ENCODE peak calls at places on chromosomes 4 and X, in nine cellular contexts. One of them, this sample, is unnamed.

GRCh38 chr4:101259876-101260275 is 87.5 kb downstream of the PPP3CA start:
- DNase-seq in AG04450: no peak
- DNase-seq in left lung: no peak
- DNase-seq in heart right ventricle: no peak
- DNase-seq in AG09309: no peak
- DNase-seq in bronchial epithelial cell: no peak
- DNase-seq in left ventricle myocardium inferior: no peak
- DNase-seq in lower lobe of right lung: no peak
- DNase-seq in CD8-positive, alpha-beta T cell: no peak
- DNase-seq in this sample: no peak

GRCh38 chr4:76748649-76749048 is 149.3 kb downstream of the SOWAHB start:
- DNase-seq in heart right ventricle: no peak
- DNase-seq in lower lobe of right lung: no peak
- DNase-seq in left lung: no peak
- DNase-seq in left ventricle myocardium inferior: no peak
- DNase-seq in bronchial epithelial cell: peak; percentile 49
- DNase-seq in AG04450: no peak
- DNase-seq in CD8-positive, alpha-beta T cell: no peak
- DNase-seq in AG09309: no peak
- DNase-seq in this sample: peak; percentile 67

GRCh38 chr4:169132561-169133305 is 122.7 kb upstream of the CBR4 start:
- DNase-seq in left lung: no peak
- DNase-seq in lower lobe of right lung: no peak
- DNase-seq in heart right ventricle: no peak
- DNase-seq in CD8-positive, alpha-beta T cell: no peak
- DNase-seq in bronchial epithelial cell: no peak
- DNase-seq in AG04450: no peak
- DNase-seq in left ventricle myocardium inferior: no peak
- DNase-seq in AG09309: no peak
- DNase-seq in this sample: no peak

GRCh38 chr4:44661940-44662622 is 10.7 kb upstream of the YIPF7 start:
- DNase-seq in left ventricle myocardium inferior: no peak
- DNase-seq in left lung: no peak
- DNase-seq in bronchial epithelial cell: peak; percentile 67
- DNase-seq in lower lobe of right lung: no peak
- DNase-seq in CD8-positive, alpha-beta T cell: no peak
- DNase-seq in AG04450: no peak
- DNase-seq in AG09309: no peak
- DNase-seq in heart right ventricle: no peak
- DNase-seq in this sample: peak; percentile 40

GRCh38 chr4:177667687-177668086 is 225.4 kb upstream of the AGA start:
- DNase-seq in AG09309: no peak
- DNase-seq in AG04450: no peak
- DNase-seq in left lung: no peak
- DNase-seq in lower lobe of right lung: no peak
- DNase-seq in CD8-positive, alpha-beta T cell: no peak
- DNase-seq in heart right ventricle: no peak
- DNase-seq in left ventricle myocardium inferior: no peak
- DNase-seq in bronchial epithelial cell: no peak
- DNase-seq in this sample: peak; percentile 1

GRCh38 chrX:20517565-20517964 is 250.9 kb upstream of the RPS6KA3 start:
- DNase-seq in left ventricle myocardium inferior: no peak
- DNase-seq in lower lobe of right lung: no peak
- DNase-seq in bronchial epithelial cell: no peak
- DNase-seq in CD8-positive, alpha-beta T cell: no peak
- DNase-seq in AG09309: peak; percentile 13
- DNase-seq in heart right ventricle: no peak
- DNase-seq in left lung: no peak
- DNase-seq in AG04450: no peak
- DNase-seq in this sample: no peak

GRCh38 chr4:73608677-73609594 is 11.3 kb downstream of the RASSF6 start:
- DNase-seq in left ventricle myocardium inferior: no peak
- DNase-seq in AG04450: no peak
- DNase-seq in heart right ventricle: no peak
- DNase-seq in bronchial epithelial cell: peak; percentile 69
- DNase-seq in lower lobe of right lung: no peak
- DNase-seq in CD8-positive, alpha-beta T cell: no peak
- DNase-seq in AG09309: peak; percentile 24
- DNase-seq in left lung: no peak
- DNase-seq in this sample: peak; percentile 69

GRCh38 chr4:184957451-184958115 is 60.7 kb upstream of the HELT start:
- DNase-seq in AG04450: no peak
- DNase-seq in left ventricle myocardium inferior: no peak
- DNase-seq in bronchial epithelial cell: no peak
- DNase-seq in lower lobe of right lung: no peak
- DNase-seq in AG09309: no peak
- DNase-seq in CD8-positive, alpha-beta T cell: no peak
- DNase-seq in left lung: no peak
- DNase-seq in heart right ventricle: no peak
- DNase-seq in this sample: no peak

GRCh38 chr4:138192113-138192512 is 50.0 kb downstream of the SLC7A11 start:
- DNase-seq in heart right ventricle: no peak
- DNase-seq in left lung: no peak
- DNase-seq in bronchial epithelial cell: peak; percentile 69
- DNase-seq in CD8-positive, alpha-beta T cell: no peak
- DNase-seq in lower lobe of right lung: no peak
- DNase-seq in AG09309: no peak
- DNase-seq in left ventricle myocardium inferior: no peak
- DNase-seq in AG04450: no peak
- DNase-seq in this sample: peak; percentile 57

GRCh38 chr4:169283114-169283509 is 12.4 kb upstream of the SH3RF1 start:
- DNase-seq in AG04450: peak; percentile 62
- DNase-seq in heart right ventricle: no peak
- DNase-seq in left ventricle myocardium inferior: no peak
- DNase-seq in AG09309: peak; percentile 90
- DNase-seq in lower lobe of right lung: no peak
- DNase-seq in bronchial epithelial cell: peak; percentile 90
- DNase-seq in CD8-positive, alpha-beta T cell: no peak
- DNase-seq in left lung: no peak
- DNase-seq in this sample: peak; percentile 83

GRCh38 chr4:175109933-175110332 is 191.8 kb downstream of the ADAM29 start:
- DNase-seq in AG09309: no peak
- DNase-seq in heart right ventricle: no peak
- DNase-seq in left ventricle myocardium inferior: no peak
- DNase-seq in left lung: no peak
- DNase-seq in bronchial epithelial cell: no peak
- DNase-seq in CD8-positive, alpha-beta T cell: no peak
- DNase-seq in AG04450: no peak
- DNase-seq in lower lobe of right lung: no peak
- DNase-seq in this sample: no peak

GRCh38 chr4:187304131-187304530 is 580.5 kb upstream of the FAT1 start:
- DNase-seq in CD8-positive, alpha-beta T cell: no peak
- DNase-seq in heart right ventricle: no peak
- DNase-seq in left lung: no peak
- DNase-seq in left ventricle myocardium inferior: no peak
- DNase-seq in bronchial epithelial cell: no peak
- DNase-seq in AG04450: no peak
- DNase-seq in AG09309: no peak
- DNase-seq in lower lobe of right lung: no peak
- DNase-seq in this sample: no peak

GRCh38 chr4:78659264-78659663 is 107.7 kb downstream of the ANXA3 start:
- DNase-seq in AG04450: no peak
- DNase-seq in lower lobe of right lung: no peak
- DNase-seq in AG09309: no peak
- DNase-seq in heart right ventricle: peak; percentile 18
- DNase-seq in CD8-positive, alpha-beta T cell: no peak
- DNase-seq in left lung: no peak
- DNase-seq in bronchial epithelial cell: no peak
- DNase-seq in left ventricle myocardium inferior: no peak
- DNase-seq in this sample: no peak

GRCh38 chrX:77003530-77003929 is 443.7 kb upstream of the FGF16 start:
- DNase-seq in left ventricle myocardium inferior: no peak
- DNase-seq in heart right ventricle: no peak
- DNase-seq in AG09309: no peak
- DNase-seq in bronchial epithelial cell: no peak
- DNase-seq in left lung: no peak
- DNase-seq in AG04450: no peak
- DNase-seq in CD8-positive, alpha-beta T cell: no peak
- DNase-seq in lower lobe of right lung: no peak
- DNase-seq in this sample: no peak

GRCh38 chrX:46327229-46328081 is 217.8 kb downstream of the ZNF674 start:
- DNase-seq in AG09309: no peak
- DNase-seq in heart right ventricle: peak; percentile 9
- DNase-seq in bronchial epithelial cell: peak; percentile 76
- DNase-seq in left ventricle myocardium inferior: peak; percentile 15
- DNase-seq in CD8-positive, alpha-beta T cell: no peak
- DNase-seq in left lung: peak; percentile 39
- DNase-seq in lower lobe of right lung: peak; percentile 52
- DNase-seq in AG04450: no peak
- DNase-seq in this sample: peak; percentile 88

GRCh38 chrX:151019837-151020236 is 36.7 kb downstream of the HMGB3 start:
- DNase-seq in CD8-positive, alpha-beta T cell: no peak
- DNase-seq in heart right ventricle: no peak
- DNase-seq in left ventricle myocardium inferior: no peak
- DNase-seq in lower lobe of right lung: no peak
- DNase-seq in AG04450: peak; percentile 18
- DNase-seq in AG09309: peak; percentile 18
- DNase-seq in bronchial epithelial cell: peak; percentile 74
- DNase-seq in left lung: no peak
- DNase-seq in this sample: peak; percentile 77

GRCh38 chr4:6938758-6939201 is 29.2 kb downstream of the TBC1D14 start:
- DNase-seq in heart right ventricle: no peak
- DNase-seq in AG09309: no peak
- DNase-seq in lower lobe of right lung: peak; percentile 73
- DNase-seq in left lung: peak; percentile 76
- DNase-seq in AG04450: no peak
- DNase-seq in CD8-positive, alpha-beta T cell: no peak
- DNase-seq in bronchial epithelial cell: no peak
- DNase-seq in left ventricle myocardium inferior: peak; percentile 46
- DNase-seq in this sample: no peak

GRCh38 chr4:153146031-153146430 is 58.2 kb upstream of the TRIM2 start:
- DNase-seq in left lung: no peak
- DNase-seq in CD8-positive, alpha-beta T cell: no peak
- DNase-seq in bronchial epithelial cell: peak; percentile 74
- DNase-seq in AG09309: no peak
- DNase-seq in AG04450: no peak
- DNase-seq in heart right ventricle: no peak
- DNase-seq in left ventricle myocardium inferior: no peak
- DNase-seq in lower lobe of right lung: no peak
- DNase-seq in this sample: peak; percentile 66

DNA sequence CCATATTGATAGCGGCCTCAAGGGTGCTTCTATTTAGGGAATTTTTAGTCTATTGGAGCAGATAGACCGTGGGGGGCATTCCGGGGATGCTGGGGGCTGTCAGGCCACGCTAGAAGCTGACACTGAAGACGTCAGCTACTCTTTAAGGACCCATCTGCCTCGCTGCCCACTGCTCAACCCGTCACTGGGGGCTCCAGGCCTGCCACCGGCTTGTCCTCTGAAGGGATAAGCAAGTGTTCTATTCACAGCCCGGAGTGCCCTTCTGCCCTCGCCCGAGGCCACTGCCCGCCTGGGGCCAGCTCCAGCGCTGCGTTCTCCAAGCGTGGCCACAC is 674 bp upstream of the MSL3 start:
- DNase-seq in AG09309: no peak
- DNase-seq in CD8-positive, alpha-beta T cell: no peak
- DNase-seq in lower lobe of right lung: no peak
- DNase-seq in left lung: no peak
- DNase-seq in heart right ventricle: no peak
- DNase-seq in AG04450: no peak
- DNase-seq in left ventricle myocardium inferior: no peak
- DNase-seq in bronchial epithelial cell: no peak
- DNase-seq in this sample: no peak
- H3K4me3 ChIP-seq in AG09309: peak overlapping the region; percentile 36
- H3K4me3 ChIP-seq in CD8-positive, alpha-beta T cell: peak overlapping the region; percentile 45
- H3K4me3 ChIP-seq in lower lobe of right lung: peak overlapping the region; percentile 74
- H3K4me3 ChIP-seq in left lung: peak overlapping the region; percentile 61
- H3K4me3 ChIP-seq in heart right ventricle: peak overlapping the region; percentile 25
- H3K4me3 ChIP-seq in AG04450: peak overlapping the region; percentile 59
- H3K4me3 ChIP-seq in left ventricle myocardium inferior: peak overlapping the region; percentile 81
- H3K4me3 ChIP-seq in bronchial epithelial cell: peak overlapping the region; percentile 54
- H3K4me3 ChIP-seq in this sample: peak overlapping the region; percentile 43

GRCh38 chrX:8760021-8760420 is 28.1 kb upstream of the ANOS1 start:
- DNase-seq in AG09309: no peak
- DNase-seq in AG04450: no peak
- DNase-seq in heart right ventricle: no peak
- DNase-seq in lower lobe of right lung: no peak
- DNase-seq in CD8-positive, alpha-beta T cell: no peak
- DNase-seq in left ventricle myocardium inferior: no peak
- DNase-seq in left lung: no peak
- DNase-seq in bronchial epithelial cell: peak; percentile 18
- DNase-seq in this sample: peak; percentile 15

GRCh38 chrX:8755813-8756212 is 23.9 kb upstream of the ANOS1 start:
- DNase-seq in left ventricle myocardium inferior: no peak
- DNase-seq in CD8-positive, alpha-beta T cell: no peak
- DNase-seq in lower lobe of right lung: no peak
- DNase-seq in left lung: no peak
- DNase-seq in heart right ventricle: no peak
- DNase-seq in AG04450: no peak
- DNase-seq in bronchial epithelial cell: peak; percentile 73
- DNase-seq in AG09309: no peak
- DNase-seq in this sample: peak; percentile 74

GRCh38 chrX:8749697-8750096 is 17.8 kb upstream of the ANOS1 start:
- DNase-seq in AG04450: no peak
- DNase-seq in left lung: no peak
- DNase-seq in lower lobe of right lung: no peak
- DNase-seq in heart right ventricle: no peak
- DNase-seq in CD8-positive, alpha-beta T cell: no peak
- DNase-seq in AG09309: no peak
- DNase-seq in bronchial epithelial cell: no peak
- DNase-seq in left ventricle myocardium inferior: no peak
- DNase-seq in this sample: no peak

GRCh38 chrX:8755116-8755515 is 23.2 kb upstream of the ANOS1 start:
- DNase-seq in lower lobe of right lung: no peak
- DNase-seq in CD8-positive, alpha-beta T cell: no peak
- DNase-seq in left lung: no peak
- DNase-seq in AG09309: no peak
- DNase-seq in heart right ventricle: no peak
- DNase-seq in bronchial epithelial cell: no peak
- DNase-seq in AG04450: no peak
- DNase-seq in left ventricle myocardium inferior: no peak
- DNase-seq in this sample: no peak
- TF ChIP-seq CTCF in lower lobe of right lung: no peak
- TF ChIP-seq CTCF in CD8-positive, alpha-beta T cell: no peak
- TF ChIP-seq CTCF in left lung: no peak
- TF ChIP-seq CTCF in AG09309: no peak
- TF ChIP-seq CTCF in heart right ventricle: no peak
- TF ChIP-seq CTCF in bronchial epithelial cell: no peak
- TF ChIP-seq CTCF in AG04450: peak; percentile 8
- TF ChIP-seq CTCF in left ventricle myocardium inferior: no peak
- TF ChIP-seq CTCF in this sample: peak; percentile 12

GRCh38 chr4:122758033-122758432 is 25.5 kb downstream of the BBS12 start:
- DNase-seq in heart right ventricle: no peak
- DNase-seq in AG04450: no peak
- DNase-seq in left lung: no peak
- DNase-seq in lower lobe of right lung: no peak
- DNase-seq in CD8-positive, alpha-beta T cell: no peak
- DNase-seq in bronchial epithelial cell: peak; percentile 31
- DNase-seq in left ventricle myocardium inferior: no peak
- DNase-seq in AG09309: no peak
- DNase-seq in this sample: peak; percentile 35
- H3K4me3 ChIP-seq in heart right ventricle: no peak overlapping the region
- H3K4me3 ChIP-seq in AG04450: no peak overlapping the region
- H3K4me3 ChIP-seq in left lung: no peak overlapping the region
- H3K4me3 ChIP-seq in lower lobe of right lung: no peak overlapping the region
- H3K4me3 ChIP-seq in CD8-positive, alpha-beta T cell: no peak overlapping the region
- H3K4me3 ChIP-seq in bronchial epithelial cell: no peak overlapping the region
- H3K4me3 ChIP-seq in left ventricle myocardium inferior: no peak overlapping the region
- H3K4me3 ChIP-seq in AG09309: no peak overlapping the region
- H3K4me3 ChIP-seq in this sample: no peak overlapping the region

GRCh38 chr4:80361329-80361900 is 25.9 kb downstream of the CFAP299 start:
- DNase-seq in AG04450: no peak
- DNase-seq in heart right ventricle: no peak
- DNase-seq in AG09309: no peak
- DNase-seq in bronchial epithelial cell: peak; percentile 57
- DNase-seq in lower lobe of right lung: no peak
- DNase-seq in CD8-positive, alpha-beta T cell: no peak
- DNase-seq in left ventricle myocardium inferior: no peak
- DNase-seq in left lung: no peak
- DNase-seq in this sample: peak; percentile 44
- TF ChIP-seq CTCF in AG04450: peak; percentile 42
- TF ChIP-seq CTCF in heart right ventricle: no peak
- TF ChIP-seq CTCF in AG09309: peak; percentile 22
- TF ChIP-seq CTCF in bronchial epithelial cell: no peak
- TF ChIP-seq CTCF in lower lobe of right lung: peak; percentile 38
- TF ChIP-seq CTCF in CD8-positive, alpha-beta T cell: peak; percentile 63
- TF ChIP-seq CTCF in left ventricle myocardium inferior: peak; percentile 44
- TF ChIP-seq CTCF in left lung: peak; percentile 15
- TF ChIP-seq CTCF in this sample: peak; percentile 20

This sample was measured in epithelial cell of esophagus.